ENCODE peak calls at places on chromosome 4, in five cellular contexts. T is astrocyte, F is brain microvascular endothelial cell, R is PC-3, P is stomach. L is an unnamed sample.

GRCh38 chr4:3783691-3784306 is 17.6 kb downstream of the ADRA2C start:
- DNase-seq in T (no peak), F (peak; percentile 11), R (peak; percentile 35), P (no peak), L (no peak)

GRCh38 chr4:42655921-42656735 is 777 bp downstream of the ATP8A1 start:
- DNase-seq in T (no peak), F (no peak), R (peak; percentile 63), P (peak; percentile 56), L (peak; percentile 2)

GRCh38 chr4:103774326-103774725 is 54.5 kb upstream of the TACR3 start:
- DNase-seq in T (no peak), F (no peak), R (no peak), P (no peak), L (no peak)

GRCh38 chr4:140098481-140099132 is 55.4 kb downstream of the MAML3 start:
- DNase-seq in T (peak; percentile 86), F (no peak), R (peak; percentile 79), P (no peak), L (peak; percentile 52)

GRCh38 chr4:137755033-137755471 is 222.8 kb upstream of the PCDH18 start:
- DNase-seq in T (peak; percentile 62), F (peak; percentile 12), R (peak; percentile 53), P (no peak), L (peak; percentile 76)

GRCh38 chr4:113146876-113147358 is 97.5 kb downstream of the ANK2 start:
- DNase-seq in T (no peak), F (no peak), R (no peak), P (no peak), L (no peak)

GRCh38 chr4:72933029-72933428 is 136.5 kb downstream of the COX18 start:
- DNase-seq in T (no peak), F (no peak), R (peak; percentile 33), P (no peak), L (peak; percentile 56)

GRCh38 chr4:99655315-99656081 is 2.1 kb downstream of the C4orf54 start:
- DNase-seq in T (peak; percentile 43), F (peak; percentile 14), R (peak; percentile 88), P (peak; percentile 56), L (peak; percentile 91)

GRCh38 chr4:174669278-174669677 is 147.0 kb upstream of the HPGD start:
- DNase-seq in T (peak; percentile 88), F (peak; percentile 88), R (peak; percentile 89), P (no peak), L (peak; percentile 97)

GRCh38 chr4:176277162-176277904 is 8.3 kb upstream of the ASB5 start:
- DNase-seq in T (peak; percentile 36), F (peak; percentile 76), R (peak; percentile 63), P (peak; percentile 71), L (peak; percentile 47)

GRCh38 chr4:52868138-52868537 is 6.0 kb downstream of the RASL11B start:
- DNase-seq in T (no peak), F (no peak), R (no peak), P (no peak), L (no peak)

GRCh38 chr4:124650614-124651013 is 61.9 kb downstream of the ANKRD50 start:
- DNase-seq in T (no peak), F (no peak), R (no peak), P (no peak), L (no peak)

GRCh38 chr4:92600638-92601037 is 296.9 kb downstream of the GRID2 start:
- DNase-seq in T (no peak), F (no peak), R (peak; percentile 1), P (no peak), L (no peak)

GRCh38 chr4:74675673-74676279 is 118.5 kb downstream of the BTC start:
- DNase-seq in T (peak; percentile 33), F (peak; percentile 62), R (peak; percentile 82), P (no peak), L (peak; percentile 72)

GRCh38 chr4:17934286-17934685 is 87.3 kb downstream of the LCORL start:
- DNase-seq in T (no peak), F (no peak), R (no peak), P (no peak), L (peak; percentile 7)

GRCh38 chr4:2942532-2943363 is 20.5 kb downstream of the NOP14 start:
- DNase-seq in T (no peak), F (no peak), R (no peak), P (peak; percentile 76), L (peak; percentile 43)

GRCh38 chr4:121738780-121739547 is 26.0 kb downstream of the SMIM43 start:
- DNase-seq in T (peak; percentile 76), F (no peak), R (no peak), P (no peak), L (no peak)

GRCh38 chr4:182427530-182427929 is 184.3 kb downstream of the TENM3 start:
- DNase-seq in T (peak; percentile 39), F (peak; percentile 34), R (no peak), P (no peak), L (no peak)

GRCh38 chr4:96969456-96969855 is 1129.6 kb downstream of the PDHA2 start:
- DNase-seq in T (no peak), F (no peak), R (no peak), P (no peak), L (no peak)

DNA sequence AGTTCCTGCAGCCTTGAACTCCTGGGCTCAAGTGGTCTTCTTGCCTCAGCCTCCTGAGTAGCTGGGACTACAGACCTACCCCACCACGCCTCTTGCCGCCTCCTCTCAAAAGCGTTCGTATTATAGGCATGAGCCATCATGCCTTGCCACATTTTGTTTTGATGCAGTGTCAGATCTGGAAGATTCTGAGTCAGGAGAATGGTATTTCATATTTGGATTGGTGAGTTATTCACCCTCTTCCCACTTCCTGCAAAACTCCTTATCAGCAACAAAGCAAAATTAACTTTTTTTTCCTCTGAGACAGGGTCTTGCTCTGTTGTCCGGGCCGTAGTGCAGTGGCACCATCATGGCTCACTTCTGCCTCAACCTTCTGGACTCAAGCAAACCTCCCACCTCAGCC is 29.6 kb downstream of the REST start:
- DNase-seq in T (peak; percentile 85), F (peak; percentile 84), R (peak; percentile 98), P (no peak), L (peak; percentile 98)
- H3K4me3 ChIP-seq in T (no peak overlapping the region), F (no peak overlapping the region), R (no peak overlapping the region), P (no peak overlapping the region), L (no peak overlapping the region)

GRCh38 chr4:7723625-7724024 is 216.0 kb downstream of the AFAP1 start:
- DNase-seq in T (no peak), F (no peak), R (no peak), P (no peak), L (no peak)

GRCh38 chr4:7719354-7720174 is 220.1 kb downstream of the AFAP1 start:
- DNase-seq in T (no peak), F (no peak), R (peak; percentile 54), P (peak; percentile 49), L (peak; percentile 8)

GRCh38 chr4:7725951-7726350 is 213.7 kb downstream of the AFAP1 start:
- DNase-seq in T (no peak), F (no peak), R (peak; percentile 85), P (no peak), L (peak; percentile 25)

GRCh38 chr4:7722716-7723115 is 216.9 kb downstream of the AFAP1 start:
- DNase-seq in T (no peak), F (no peak), R (no peak), P (no peak), L (no peak)

GRCh38 chr4:7721984-7722551 is 217.6 kb downstream of the AFAP1 start:
- DNase-seq in T (no peak), F (peak; percentile 9), R (peak; percentile 48), P (no peak), L (no peak)
- TF ChIP-seq CTCF in T (peak; percentile 4), F (peak; percentile 51), R (peak; percentile 66), P (no peak), L (no peak)

DNA sequence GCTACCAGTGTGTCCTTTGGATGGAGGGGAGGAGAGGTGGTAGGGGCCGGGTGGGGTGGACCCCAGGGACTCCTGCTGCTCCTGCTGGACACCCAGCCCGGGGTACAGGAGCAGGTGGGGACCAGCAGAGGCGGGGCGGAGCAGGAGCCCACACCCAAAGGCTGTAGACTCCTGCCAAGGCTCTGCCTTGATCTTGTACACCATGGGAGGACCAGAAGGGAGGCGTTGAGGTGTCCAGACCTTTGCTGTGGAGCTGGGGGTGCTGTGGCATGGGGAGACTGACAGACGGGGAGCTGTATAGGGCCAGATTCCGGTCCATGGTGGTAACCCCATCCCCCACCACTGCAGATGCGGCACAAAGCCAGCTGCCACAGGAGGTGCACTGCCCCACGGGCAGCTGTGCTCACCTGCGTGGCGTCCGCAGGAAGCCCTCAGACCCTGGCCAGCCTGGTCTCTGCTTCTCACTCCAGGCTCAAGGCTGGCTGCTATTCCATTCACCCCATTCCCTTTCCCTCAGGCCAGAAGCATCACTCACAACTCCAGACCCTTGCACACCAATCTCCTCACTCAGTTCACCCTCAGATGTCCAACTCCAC is 5.0 kb upstream of the SLC26A1 start:
- DNase-seq in T (no peak), F (no peak), R (no peak), P (no peak), L (no peak)
- H3K27me3 ChIP-seq in T (peaks cover 27% of the 10 kb centered on the region), F (peaks cover 54% of the 10 kb centered on the region), R (peaks cover 10% of the 10 kb centered on the region), P (peaks cover 15% of the 10 kb centered on the region), L (peaks cover 46% of the 10 kb centered on the region)

DNA sequence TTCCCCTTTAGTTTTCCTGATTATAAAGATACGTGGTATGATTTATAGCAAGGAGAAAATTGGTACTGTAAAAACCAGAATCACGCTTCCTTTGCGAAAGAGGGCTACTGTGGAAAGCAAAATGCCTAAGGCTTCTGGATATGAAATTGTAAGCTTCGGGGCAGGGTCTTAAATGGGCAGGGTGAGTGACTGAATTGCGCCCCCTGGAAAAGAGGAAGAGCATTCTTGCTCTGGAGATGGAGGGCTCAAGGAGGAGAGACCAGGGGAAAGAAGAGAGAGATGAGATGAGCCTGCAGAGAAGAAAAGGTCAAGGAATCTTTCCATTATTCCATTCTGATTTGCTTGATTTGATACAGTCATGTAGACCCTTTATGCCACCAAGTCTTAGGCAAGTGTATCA is 13.1 kb upstream of the ETNPPL start:
- DNase-seq in T (no peak), F (no peak), R (no peak), P (no peak), L (no peak)
- H3K4me3 ChIP-seq in T (no peak overlapping the region), F (no peak overlapping the region), R (no peak overlapping the region), P (no peak overlapping the region), L (no peak overlapping the region)

GRCh38 chr4:156981262-156981661 is 9.7 kb upstream of the PDGFC start:
- DNase-seq in T (no peak), F (no peak), R (no peak), P (no peak), L (no peak)

GRCh38 chr4:156977435-156978160 is 6.0 kb upstream of the PDGFC start:
- DNase-seq in T (peak; percentile 97), F (peak; percentile 93), R (no peak), P (no peak), L (no peak)

GRCh38 chr4:156983366-156983765 is 11.8 kb upstream of the PDGFC start:
- DNase-seq in T (peak; percentile 36), F (no peak), R (peak; percentile 41), P (no peak), L (peak; percentile 47)
- TF ChIP-seq CTCF in T (peak; percentile 51), F (peak; percentile 58), R (peak; percentile 56), P (peak; percentile 24), L (peak; percentile 35)

GRCh38 chr4:185217390-185217985 is 8.1 kb downstream of the SNX25 start:
- DNase-seq in T (no peak), F (no peak), R (no peak), P (no peak), L (no peak)
- H3K27me3 ChIP-seq in T (no peaks in the 10 kb centered on the region), F (no peaks in the 10 kb centered on the region), R (no peaks in the 10 kb centered on the region), P (no peaks in the 10 kb centered on the region), L (no peaks in the 10 kb centered on the region)

GRCh38 chr4:28117067-28117756 is 1256.6 kb downstream of the STIM2 start:
- DNase-seq in T (no peak), F (no peak), R (no peak), P (no peak), L (no peak)
- H3K4me3 ChIP-seq in T (no peak overlapping the region), F (no peak overlapping the region), R (no peak overlapping the region), P (no peak overlapping the region), L (no peak overlapping the region)

L was measured in bronchial epithelial cell.